ENCODE peak calls at places on chromosomes 4 and X, in seven cellular contexts. One of them, this sample, is unnamed.

GRCh38 chr4:67438975-67439374 is 106.3 kb downstream of the CENPC start:
- DNase-seq in IMR-90: no peak
- DNase-seq in neuronal stem cell: no peak
- DNase-seq in H9: no peak
- DNase-seq in mesendoderm: no peak
- DNase-seq in H1: no peak
- DNase-seq in trophoblast cell: no peak
- DNase-seq in this sample: no peak

GRCh38 chrX:10010686-10011085 is 43.5 kb downstream of the CLDN34 start:
- DNase-seq in IMR-90: peak
- DNase-seq in neuronal stem cell: no peak
- DNase-seq in H9: no peak
- DNase-seq in mesendoderm: peak
- DNase-seq in H1: no peak
- DNase-seq in trophoblast cell: no peak
- DNase-seq in this sample: peak

GRCh38 chr4:102352774-102353173 is 7.5 kb upstream of the SLC39A8 start:
- DNase-seq in IMR-90: no peak
- DNase-seq in neuronal stem cell: no peak
- DNase-seq in H9: no peak
- DNase-seq in mesendoderm: no peak
- DNase-seq in H1: no peak
- DNase-seq in trophoblast cell: no peak
- DNase-seq in this sample: no peak

GRCh38 chr4:156654410-156654809 is 317.2 kb downstream of the PDGFC start:
- DNase-seq in IMR-90: no peak
- DNase-seq in neuronal stem cell: no peak
- DNase-seq in H9: no peak
- DNase-seq in mesendoderm: no peak
- DNase-seq in H1: no peak
- DNase-seq in trophoblast cell: no peak
- DNase-seq in this sample: no peak

GRCh38 chr4:69828828-69829227 is 31.1 kb downstream of the SULT1E1 start:
- DNase-seq in IMR-90: no peak
- DNase-seq in neuronal stem cell: no peak
- DNase-seq in H9: no peak
- DNase-seq in mesendoderm: no peak
- DNase-seq in H1: no peak
- DNase-seq in trophoblast cell: no peak
- DNase-seq in this sample: no peak

GRCh38 chr4:145988628-145989027 is 50.0 kb upstream of the ZNF827 start:
- DNase-seq in IMR-90: no peak
- DNase-seq in neuronal stem cell: no peak
- DNase-seq in H9: no peak
- DNase-seq in mesendoderm: no peak
- DNase-seq in H1: no peak
- DNase-seq in trophoblast cell: no peak
- DNase-seq in this sample: no peak

GRCh38 chrX:46953597-46953996 is 41.4 kb downstream of the JADE3 start:
- DNase-seq in IMR-90: no peak
- DNase-seq in neuronal stem cell: peak
- DNase-seq in H9: peak
- DNase-seq in mesendoderm: peak
- DNase-seq in H1: no peak
- DNase-seq in trophoblast cell: peak
- DNase-seq in this sample: peak

GRCh38 chrX:109533005-109533404 is 3.6 kb upstream of the NXT2 start:
- DNase-seq in IMR-90: no peak
- DNase-seq in neuronal stem cell: no peak
- DNase-seq in H9: no peak
- DNase-seq in mesendoderm: no peak
- DNase-seq in H1: no peak
- DNase-seq in trophoblast cell: no peak
- DNase-seq in this sample: no peak

GRCh38 chr4:112518675-112519074 is 2.7 kb upstream of the NEUROG2 start:
- DNase-seq in IMR-90: no peak
- DNase-seq in neuronal stem cell: no peak
- DNase-seq in H9: no peak
- DNase-seq in mesendoderm: no peak
- DNase-seq in H1: no peak
- DNase-seq in trophoblast cell: no peak
- DNase-seq in this sample: no peak

GRCh38 chr4:72295966-72296557 is 264.3 kb downstream of the NPFFR2 start:
- DNase-seq in IMR-90: peak
- DNase-seq in neuronal stem cell: peak
- DNase-seq in H9: no peak
- DNase-seq in mesendoderm: peak
- DNase-seq in H1: no peak
- DNase-seq in trophoblast cell: no peak
- DNase-seq in this sample: peak

GRCh38 chr4:6408263-6408662 is 64.2 kb downstream of the PPP2R2C start:
- DNase-seq in IMR-90: no peak
- DNase-seq in neuronal stem cell: no peak
- DNase-seq in H9: peak
- DNase-seq in mesendoderm: peak
- DNase-seq in H1: no peak
- DNase-seq in trophoblast cell: no peak
- DNase-seq in this sample: no peak

GRCh38 chrX:68433981-68434299 is 645 bp upstream of the OPHN1 start:
- DNase-seq in IMR-90: no peak
- DNase-seq in neuronal stem cell: no peak
- DNase-seq in H9: no peak
- DNase-seq in mesendoderm: no peak
- DNase-seq in H1: no peak
- DNase-seq in trophoblast cell: no peak
- DNase-seq in this sample: no peak

GRCh38 chr4:24529555-24529954 is 54.8 kb downstream of the DHX15 start:
- DNase-seq in IMR-90: no peak
- DNase-seq in neuronal stem cell: no peak
- DNase-seq in H9: no peak
- DNase-seq in mesendoderm: no peak
- DNase-seq in H1: no peak
- DNase-seq in trophoblast cell: no peak
- DNase-seq in this sample: no peak
- H3K18ac ChIP-seq in IMR-90: no peak
- H3K18ac ChIP-seq in neuronal stem cell: no peak
- H3K18ac ChIP-seq in H9: no peak
- H3K18ac ChIP-seq in mesendoderm: no peak
- H3K18ac ChIP-seq in H1: no peak
- H3K18ac ChIP-seq in trophoblast cell: no peak
- H3K18ac ChIP-seq in this sample: no peak

DNA sequence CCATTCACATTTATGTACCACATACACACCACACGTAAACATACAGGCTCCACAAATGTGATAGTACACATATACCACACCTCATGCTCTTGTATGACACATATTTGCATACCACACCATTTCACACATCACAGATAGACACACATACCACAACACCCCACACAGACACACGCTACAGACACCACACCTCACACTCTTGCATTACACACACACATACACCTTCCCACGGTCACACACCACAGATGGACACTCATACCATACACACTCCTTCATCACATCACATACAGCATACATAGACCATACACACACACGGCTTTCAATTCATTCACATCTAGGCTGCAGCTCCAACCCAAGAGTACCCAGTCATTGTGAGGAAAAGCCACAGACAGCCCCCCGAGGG is 222.5 kb upstream of the RPL34 start:
- DNase-seq in IMR-90: no peak
- DNase-seq in neuronal stem cell: no peak
- DNase-seq in H9: no peak
- DNase-seq in mesendoderm: no peak
- DNase-seq in H1: no peak
- DNase-seq in trophoblast cell: no peak
- DNase-seq in this sample: no peak
- H3K18ac ChIP-seq in IMR-90: no peak
- H3K18ac ChIP-seq in neuronal stem cell: no peak
- H3K18ac ChIP-seq in H9: no peak
- H3K18ac ChIP-seq in mesendoderm: no peak
- H3K18ac ChIP-seq in H1: no peak
- H3K18ac ChIP-seq in trophoblast cell: no peak
- H3K18ac ChIP-seq in this sample: no peak

DNA sequence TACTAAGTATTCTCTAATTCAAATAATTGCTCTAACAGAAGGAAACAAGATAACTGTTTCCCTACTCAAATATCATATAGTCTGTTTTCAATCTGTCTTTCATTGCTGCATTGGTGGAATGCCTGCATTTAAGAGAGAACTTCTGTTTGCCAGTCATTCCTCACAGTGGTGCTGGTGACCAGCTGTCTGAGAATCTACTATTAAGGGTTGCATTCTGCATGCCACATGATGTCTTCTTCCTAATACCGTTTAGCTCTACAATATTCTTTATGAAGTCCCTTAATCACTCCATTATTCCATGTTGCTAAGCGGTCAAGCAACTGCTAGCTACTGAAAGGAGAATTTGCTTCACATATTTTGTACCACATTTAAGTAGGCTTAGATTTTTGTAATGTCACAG is 167.1 kb upstream of the CENPE start:
- DNase-seq in IMR-90: no peak
- DNase-seq in neuronal stem cell: peak
- DNase-seq in H9: no peak
- DNase-seq in mesendoderm: peak
- DNase-seq in H1: no peak
- DNase-seq in trophoblast cell: peak
- DNase-seq in this sample: no peak
- H3K18ac ChIP-seq in IMR-90: no peak
- H3K18ac ChIP-seq in neuronal stem cell: no peak
- H3K18ac ChIP-seq in H9: no peak
- H3K18ac ChIP-seq in mesendoderm: no peak
- H3K18ac ChIP-seq in H1: no peak
- H3K18ac ChIP-seq in trophoblast cell: no peak
- H3K18ac ChIP-seq in this sample: no peak

DNA sequence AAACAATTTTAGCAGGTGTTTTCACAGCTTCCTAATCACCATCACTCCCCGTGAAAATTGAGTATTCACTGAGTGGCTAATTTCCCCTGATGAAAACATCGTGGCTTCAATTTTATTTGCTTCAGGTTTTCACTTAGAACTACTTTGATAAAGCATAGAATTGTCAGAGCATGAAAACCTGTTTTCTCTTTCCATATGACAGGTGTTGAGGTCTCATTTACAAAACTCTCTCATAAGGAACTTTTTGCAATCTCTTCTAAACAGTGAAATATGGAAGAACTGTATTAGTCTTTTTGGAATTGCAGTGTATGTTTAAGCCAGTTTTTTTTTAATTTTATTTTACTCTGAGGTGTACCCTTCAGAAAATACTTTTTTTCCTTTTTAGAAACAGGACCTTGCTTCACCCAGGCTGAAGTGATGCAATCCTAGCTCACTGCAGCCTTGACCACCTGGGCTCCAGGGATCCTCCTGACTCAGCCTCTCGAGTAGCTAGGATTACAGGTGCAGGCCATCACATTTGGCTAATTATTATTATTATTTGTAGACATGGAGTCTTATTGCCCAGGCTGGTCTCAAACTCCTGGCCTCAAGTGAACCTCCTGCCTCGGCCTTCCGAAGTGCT is 111.2 kb upstream of the RAPGEF2 start:
- DNase-seq in IMR-90: no peak
- DNase-seq in neuronal stem cell: no peak
- DNase-seq in H9: no peak
- DNase-seq in mesendoderm: no peak
- DNase-seq in H1: no peak
- DNase-seq in trophoblast cell: no peak
- DNase-seq in this sample: no peak
- H3K18ac ChIP-seq in IMR-90: no peak
- H3K18ac ChIP-seq in neuronal stem cell: no peak
- H3K18ac ChIP-seq in H9: no peak
- H3K18ac ChIP-seq in mesendoderm: no peak
- H3K18ac ChIP-seq in H1: no peak
- H3K18ac ChIP-seq in trophoblast cell: no peak
- H3K18ac ChIP-seq in this sample: no peak

GRCh38 chr4:10929818-10930217 is 245.2 kb upstream of the CLNK start:
- DNase-seq in IMR-90: no peak
- DNase-seq in neuronal stem cell: no peak
- DNase-seq in H9: no peak
- DNase-seq in mesendoderm: no peak
- DNase-seq in H1: no peak
- DNase-seq in trophoblast cell: no peak
- DNase-seq in this sample: no peak

GRCh38 chr4:10926025-10926424 is 241.5 kb upstream of the CLNK start:
- DNase-seq in IMR-90: no peak
- DNase-seq in neuronal stem cell: peak
- DNase-seq in H9: no peak
- DNase-seq in mesendoderm: no peak
- DNase-seq in H1: no peak
- DNase-seq in trophoblast cell: no peak
- DNase-seq in this sample: peak

GRCh38 chr4:10924274-10924673 is 239.7 kb upstream of the CLNK start:
- DNase-seq in IMR-90: no peak
- DNase-seq in neuronal stem cell: no peak
- DNase-seq in H9: no peak
- DNase-seq in mesendoderm: no peak
- DNase-seq in H1: no peak
- DNase-seq in trophoblast cell: no peak
- DNase-seq in this sample: no peak
- H3K18ac ChIP-seq in IMR-90: no peak
- H3K18ac ChIP-seq in neuronal stem cell: no peak
- H3K18ac ChIP-seq in H9: no peak
- H3K18ac ChIP-seq in mesendoderm: peak
- H3K18ac ChIP-seq in H1: no peak
- H3K18ac ChIP-seq in trophoblast cell: no peak
- H3K18ac ChIP-seq in this sample: no peak

GRCh38 chrX:120299928-120300327 is 11.3 kb downstream of the TMEM255A start:
- DNase-seq in IMR-90: no peak
- DNase-seq in neuronal stem cell: no peak
- DNase-seq in H9: peak
- DNase-seq in mesendoderm: peak
- DNase-seq in H1: no peak
- DNase-seq in trophoblast cell: no peak
- DNase-seq in this sample: no peak

GRCh38 chrX:120302434-120302833 is 8.8 kb downstream of the TMEM255A start:
- DNase-seq in IMR-90: no peak
- DNase-seq in neuronal stem cell: no peak
- DNase-seq in H9: peak
- DNase-seq in mesendoderm: peak
- DNase-seq in H1: no peak
- DNase-seq in trophoblast cell: no peak
- DNase-seq in this sample: no peak

GRCh38 chrX:120301497-120301896 is 9.8 kb downstream of the TMEM255A start:
- DNase-seq in IMR-90: no peak
- DNase-seq in neuronal stem cell: no peak
- DNase-seq in H9: no peak
- DNase-seq in mesendoderm: no peak
- DNase-seq in H1: no peak
- DNase-seq in trophoblast cell: no peak
- DNase-seq in this sample: no peak

GRCh38 chrX:120304241-120304640 is 7.0 kb downstream of the TMEM255A start:
- DNase-seq in IMR-90: no peak
- DNase-seq in neuronal stem cell: no peak
- DNase-seq in H9: no peak
- DNase-seq in mesendoderm: no peak
- DNase-seq in H1: no peak
- DNase-seq in trophoblast cell: no peak
- DNase-seq in this sample: no peak

GRCh38 chrX:120301960-120302359 is 9.3 kb downstream of the TMEM255A start:
- DNase-seq in IMR-90: no peak
- DNase-seq in neuronal stem cell: no peak
- DNase-seq in H9: no peak
- DNase-seq in mesendoderm: no peak
- DNase-seq in H1: no peak
- DNase-seq in trophoblast cell: no peak
- DNase-seq in this sample: no peak
- H3K18ac ChIP-seq in IMR-90: no peak
- H3K18ac ChIP-seq in neuronal stem cell: no peak
- H3K18ac ChIP-seq in H9: no peak
- H3K18ac ChIP-seq in mesendoderm: no peak
- H3K18ac ChIP-seq in H1: no peak
- H3K18ac ChIP-seq in trophoblast cell: no peak
- H3K18ac ChIP-seq in this sample: no peak

This sample was measured in mesenchymal stem cell.